ENCODE peak calls at places on chromosomes 3 and 15, in four cellular contexts. One of them, this sample, is unnamed.
A peak's percentile ranks its signal among the peaks of the same experiment; 100 is the strongest.

GRCh38 chr3:126179825-126180476 is 435 bp downstream of the ALDH1L1 start:
- DNase-seq in AG08396: no peak
- DNase-seq in Daoy: peak; percentile 67
- DNase-seq in naive B cell: no peak
- DNase-seq in this sample: peak; percentile 39

GRCh38 chr3:127274200-127274599 is 13.6 kb downstream of the PRR20G start:
- DNase-seq in naive B cell: no peak
- DNase-seq in AG08396: no peak
- DNase-seq in Daoy: no peak
- DNase-seq in this sample: no peak

GRCh38 chr3:158267015-158267414 is 157.1 kb downstream of the RSRC1 start:
- DNase-seq in AG08396: no peak
- DNase-seq in naive B cell: no peak
- DNase-seq in Daoy: no peak
- DNase-seq in this sample: peak; percentile 26

GRCh38 chr15:44250566-44250965 is 38.0 kb upstream of the GOLM2 start:
- DNase-seq in AG08396: no peak
- DNase-seq in Daoy: no peak
- DNase-seq in naive B cell: no peak
- DNase-seq in this sample: no peak

GRCh38 chr3:58143417-58144055 is 67.2 kb downstream of the DNASE1L3 start:
- DNase-seq in Daoy: no peak
- DNase-seq in AG08396: no peak
- DNase-seq in naive B cell: no peak
- DNase-seq in this sample: peak; percentile 37

GRCh38 chr15:74958908-74959642 is 2.5 kb upstream of the RPP25 start:
- DNase-seq in naive B cell: no peak
- DNase-seq in Daoy: no peak
- DNase-seq in AG08396: no peak
- DNase-seq in this sample: no peak

GRCh38 chr3:52742418-52743041 is 28.2 kb downstream of the NEK4 start:
- DNase-seq in naive B cell: peak; percentile 12
- DNase-seq in AG08396: peak; percentile 31
- DNase-seq in Daoy: peak; percentile 3
- DNase-seq in this sample: no peak

GRCh38 chr3:148755570-148755969 is 57.9 kb downstream of the AGTR1 start:
- DNase-seq in naive B cell: no peak
- DNase-seq in AG08396: no peak
- DNase-seq in Daoy: no peak
- DNase-seq in this sample: no peak

GRCh38 chr3:190012314-190012782 is 108.3 kb downstream of the P3H2 start:
- DNase-seq in Daoy: peak; percentile 43
- DNase-seq in naive B cell: no peak
- DNase-seq in AG08396: peak; percentile 17
- DNase-seq in this sample: peak; percentile 88

GRCh38 chr15:68374346-68374745 is 57.6 kb downstream of the ITGA11 start:
- DNase-seq in Daoy: no peak
- DNase-seq in AG08396: no peak
- DNase-seq in naive B cell: no peak
- DNase-seq in this sample: no peak

GRCh38 chr15:96687388-96688107 is 357.0 kb downstream of the NR2F2 start:
- DNase-seq in naive B cell: no peak
- DNase-seq in Daoy: no peak
- DNase-seq in AG08396: no peak
- DNase-seq in this sample: no peak

GRCh38 chr3:46846624-46847542 is 16.4 kb downstream of the MYL3 start:
- DNase-seq in AG08396: no peak
- DNase-seq in naive B cell: no peak
- DNase-seq in Daoy: no peak
- DNase-seq in this sample: no peak

GRCh38 chr3:138433892-138434275 is 532 bp upstream of the ESYT3 start:
- DNase-seq in Daoy: no peak
- DNase-seq in naive B cell: no peak
- DNase-seq in AG08396: no peak
- DNase-seq in this sample: no peak

GRCh38 chr3:194265505-194265892 is 85.6 kb downstream of the CPN2 start:
- DNase-seq in AG08396: peak; percentile 85
- DNase-seq in Daoy: peak; percentile 86
- DNase-seq in naive B cell: no peak
- DNase-seq in this sample: no peak

GRCh38 chr3:191688756-191689433 is 227.9 kb downstream of the PYDC2 start:
- DNase-seq in AG08396: no peak
- DNase-seq in naive B cell: no peak
- DNase-seq in Daoy: no peak
- DNase-seq in this sample: no peak

This sample was measured in Caki2.